ENCODE peak calls at places on chromosomes 16 and 17, in eight cellular contexts. U is mucosa of descending colon; D is Peyer's patch; B is spleen; W is endothelial cell of umbilical vein; R is upper lobe of left lung; K is CD8-positive, alpha-beta memory T cell; T is fibroblast of lung. G is an unnamed sample. For H3K36me3 and H3K4me1, the result is how much of the 10 kb centered on the place peaks cover.

GRCh38 chr16:22318690-22319358 is 21.6 kb downstream of the POLR3E start:
- DNase-seq in R (no peak), U (peak), W (peak), K (peak), B (peak), T (no peak), D (peak), G (no peak)

GRCh38 chr16:27475561-27475960 is 73.6 kb downstream of the IL21R start:
- DNase-seq in T (peak), R (no peak), D (no peak), B (no peak), U (no peak), K (no peak), W (peak), G (no peak)

GRCh38 chr16:85234310-85235235 is 122.3 kb upstream of the CIBAR2 start:
- DNase-seq in B (peak), U (peak), W (peak), K (no peak), R (peak), T (peak), D (peak), G (no peak)

GRCh38 chr17:56978441-56979090 is 635 bp downstream of the SCPEP1 start:
- DNase-seq in W (no peak), K (no peak), R (no peak), D (no peak), B (no peak), T (no peak), U (no peak), G (no peak)

GRCh38 chr17:51184124-51184523 is 17.9 kb downstream of the NME2 start:
- DNase-seq in D (no peak), W (peak), T (no peak), U (no peak), B (no peak), R (no peak), K (no peak), G (no peak)

GRCh38 chr17:1216209-1216937 is 36.6 kb upstream of the ABR start:
- DNase-seq in K (no peak), T (no peak), W (no peak), R (no peak), U (no peak), D (no peak), B (peak), G (no peak)

GRCh38 chr17:55335625-55336024 is 70.9 kb downstream of the HLF start:
- DNase-seq in K (no peak), W (no peak), R (no peak), B (no peak), T (no peak), U (no peak), D (no peak), G (no peak)

GRCh38 chr16:3646348-3646920 is 8.1 kb upstream of the DNASE1 start:
- DNase-seq in B (peak), R (no peak), T (no peak), D (peak), U (peak), W (peak), K (no peak), G (no peak)

GRCh38 chr16:85200471-85201278 is 88.4 kb upstream of the CIBAR2 start:
- DNase-seq in B (no peak), W (no peak), K (no peak), R (no peak), U (no peak), D (peak), T (no peak), G (no peak)

GRCh38 chr17:5226940-5227878 is 7.5 kb downstream of the SCIMP start:
- DNase-seq in T (no peak), R (no peak), K (peak), B (peak), U (no peak), W (no peak), D (no peak), G (no peak)

GRCh38 chr17:49676276-49676868 is 1.5 kb downstream of the SPOP start:
- DNase-seq in R (no peak), D (no peak), W (peak), K (peak), B (no peak), U (no peak), T (peak), G (no peak)

GRCh38 chr16:7319514-7319913 is 13.1 kb upstream of the RBFOX1 start:
- DNase-seq in K (no peak), R (no peak), B (no peak), W (no peak), T (no peak), D (no peak), U (no peak), G (no peak)

GRCh38 chr17:13462161-13462560 is 139.6 kb downstream of the HS3ST3A1 start:
- DNase-seq in D (no peak), K (no peak), U (no peak), R (no peak), T (peak), W (no peak), B (no peak), G (no peak)

GRCh38 chr16:84932691-84933090 is 78.6 kb downstream of the ZDHHC7 start:
- DNase-seq in U (no peak), D (no peak), K (no peak), W (no peak), B (peak), T (no peak), R (no peak), G (no peak)

GRCh38 chr17:58329035-58329807 is 626 bp upstream of the TSPOAP1 start:
- DNase-seq in B (peak), W (no peak), D (peak), T (no peak), U (peak), R (no peak), K (peak), G (no peak)

GRCh38 chr17:46020023-46020735 is 21.1 kb downstream of the STH start:
- DNase-seq in R (no peak), U (no peak), B (peak), K (peak), T (no peak), W (no peak), D (no peak), G (no peak)

GRCh38 chr17:41352597-41353366 is 2.2 kb upstream of the KRT33A start:
- DNase-seq in K (no peak), W (no peak), R (no peak), B (no peak), U (no peak), T (no peak), D (no peak), G (no peak)

GRCh38 chr17:9021158-9021984 is at the start of gene NTN1:
- DNase-seq in D (peak), R (peak), U (peak), K (peak), W (no peak), B (peak), T (peak), G (no peak)

GRCh38 chr17:50268040-50268439 is 6.2 kb upstream of the TMEM92 start:
- DNase-seq in W (no peak), B (peak), U (no peak), R (no peak), D (no peak), T (no peak), K (no peak), G (no peak)

GRCh38 chr16:25707982-25708583 is 16.3 kb downstream of the HS3ST4 start:
- DNase-seq in T (no peak), U (no peak), W (no peak), R (no peak), D (no peak), B (no peak), K (no peak), G (no peak)

GRCh38 chr16:677306-678190 is 2.1 kb downstream of the RHBDL1 start:
- DNase-seq in R (peak), W (no peak), U (no peak), K (no peak), T (no peak), D (no peak), B (no peak), G (no peak)

GRCh38 chr17:79087428-79088143 is 13.0 kb downstream of the ENGASE start:
- DNase-seq in U (peak), T (peak), R (peak), D (peak), K (peak), B (peak), W (peak), G (no peak)

GRCh38 chr17:46972346-46972745 is 6.7 kb downstream of the RPRML start:
- DNase-seq in K (no peak), U (peak), D (no peak), R (no peak), T (no peak), B (no peak), W (no peak), G (no peak)

GRCh38 chr17:40351185-40352043 is 13.1 kb downstream of the GJD3 start:
- DNase-seq in D (peak), T (no peak), R (no peak), U (no peak), K (no peak), W (no peak), B (peak), G (no peak)

GRCh38 chr17:6244253-6244652 is 174.1 kb downstream of the WSCD1 start:
- DNase-seq in W (no peak), B (no peak), T (no peak), K (no peak), D (no peak), R (no peak), U (no peak), G (no peak)

GRCh38 chr17:78416791-78417530 is 38.5 kb downstream of the PGS1 start:
- DNase-seq in B (no peak), R (no peak), W (peak), T (no peak), K (no peak), D (peak), U (peak), G (no peak)

DNA sequence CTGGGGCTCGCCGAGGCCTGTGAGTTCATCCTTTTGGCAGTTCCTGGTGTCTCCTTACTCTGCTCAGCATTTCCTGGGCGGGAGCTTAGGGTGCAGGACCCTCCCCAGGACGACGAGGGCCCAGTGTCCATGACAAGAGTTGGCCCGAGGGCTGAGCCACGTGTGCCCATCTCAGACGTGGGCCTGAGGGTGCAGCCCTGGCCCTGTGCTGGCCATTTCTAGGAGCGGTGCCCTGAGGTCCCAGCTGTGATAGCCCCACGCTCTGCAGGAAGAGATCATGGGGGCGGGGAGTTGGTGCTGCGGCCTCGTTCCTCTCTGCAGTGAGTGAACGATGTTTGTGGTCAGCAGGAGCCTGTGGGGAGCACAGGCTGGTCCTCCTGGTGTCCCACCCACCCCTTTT is 6.0 kb upstream of the MC1R start:
- DNase-seq in D (no peak), W (no peak), R (peak), B (no peak), U (no peak), K (no peak), T (no peak), G (no peak)
- H3K36me3 ChIP-seq in D (under half), W (under half), R (under half), B (under half), U (under half), K (under half), T (under half), G (under half)

GRCh38 chr17:83085526-83086196 is 6.3 kb downstream of the METRNL start:
- DNase-seq in R (peak), W (no peak), D (no peak), B (no peak), K (no peak), T (no peak), U (no peak), G (no peak)

GRCh38 chr17:83086197-83086880 is 6.9 kb downstream of the METRNL start:
- DNase-seq in B (no peak), U (no peak), T (no peak), D (no peak), W (no peak), R (peak), K (no peak), G (no peak)

GRCh38 chr17:83084214-83084613 is 4.8 kb downstream of the METRNL start:
- DNase-seq in R (no peak), D (no peak), W (no peak), T (no peak), U (no peak), B (no peak), K (no peak), G (no peak)

GRCh38 chr17:83084621-83085056 is 5.2 kb downstream of the METRNL start:
- DNase-seq in D (peak), R (peak), T (no peak), U (peak), W (no peak), K (no peak), B (no peak), G (no peak)

GRCh38 chr17:83085103-83085502 is 5.7 kb downstream of the METRNL start:
- DNase-seq in U (peak), B (no peak), D (no peak), W (no peak), T (no peak), K (no peak), R (peak), G (no peak)
- H3K4me1 ChIP-seq in U (half or more), B (half or more), D (under half), W (under half), T (under half), K (under half), R (half or more), G (half or more)

GRCh38 chr17:65553646-65554567 is 7.5 kb downstream of the AXIN2 start:
- DNase-seq in R (no peak), T (no peak), W (no peak), U (peak), K (no peak), B (no peak), D (no peak), G (no peak)

GRCh38 chr17:65553009-65553645 is 8.3 kb downstream of the AXIN2 start:
- DNase-seq in U (peak), R (no peak), T (peak), K (no peak), W (no peak), B (peak), D (no peak), G (no peak)

GRCh38 chr17:65550758-65551157 is 10.7 kb downstream of the AXIN2 start:
- DNase-seq in D (no peak), R (no peak), K (no peak), B (no peak), U (peak), W (no peak), T (no peak), G (no peak)

GRCh38 chr17:65551641-65552040 is 9.8 kb downstream of the AXIN2 start:
- DNase-seq in W (no peak), B (peak), D (no peak), U (peak), T (no peak), K (no peak), R (no peak), G (no peak)

DNA sequence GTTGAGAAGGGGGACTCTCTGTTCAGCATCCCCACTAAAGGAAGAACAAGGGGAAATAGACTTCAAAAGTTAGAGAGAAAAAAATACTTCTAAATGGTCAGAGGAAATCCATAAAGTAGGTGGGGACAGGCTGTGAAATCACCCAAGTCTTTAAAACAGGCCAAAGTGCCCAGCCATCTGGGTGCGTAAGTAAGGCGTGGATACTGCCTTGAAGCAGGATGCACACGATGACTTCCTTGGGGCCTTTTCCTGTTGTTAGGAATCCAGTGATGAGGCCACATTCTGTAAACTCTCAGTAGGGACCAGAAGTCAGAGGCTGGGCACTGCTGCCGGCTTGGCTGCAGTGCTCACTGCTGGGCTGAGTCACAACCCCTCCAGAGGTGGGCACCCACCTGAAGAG is 9.2 kb downstream of the AXIN2 start:
- DNase-seq in K (no peak), D (no peak), U (peak), B (peak), T (no peak), R (no peak), W (no peak), G (no peak)
- H3K36me3 ChIP-seq in K (under half), D (under half), U (under half), B (under half), T (under half), R (under half), W (under half), G (under half)

DNA sequence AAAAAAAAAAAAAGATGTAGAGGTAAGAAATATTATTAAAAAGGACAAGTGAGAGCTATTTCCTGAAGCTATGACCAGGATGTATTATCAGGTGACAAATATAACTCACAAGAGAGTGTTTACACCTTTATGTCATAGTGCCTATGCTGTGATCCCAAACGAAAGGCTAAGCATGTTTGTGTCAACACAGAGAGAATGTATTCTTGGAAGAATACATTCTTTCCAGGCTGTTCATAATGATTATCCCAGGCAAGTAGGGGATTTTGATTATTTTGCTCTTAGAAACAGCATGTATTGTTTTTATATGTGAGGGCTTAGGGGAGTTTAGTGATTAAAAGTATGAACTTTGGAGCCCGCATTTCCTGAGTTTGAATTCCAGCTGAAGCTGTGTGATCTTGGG is 175.0 kb downstream of the SPECC1 start:
- DNase-seq in U (no peak), D (no peak), K (no peak), W (no peak), B (no peak), R (no peak), T (peak), G (no peak)
- H3K4me1 ChIP-seq in U (under half), D (under half), K (under half), W (under half), B (under half), R (under half), T (under half), G (under half)

GRCh38 chr17:64505320-64506200 is 529 bp downstream of the DDX5 start:
- DNase-seq in W (peak), T (peak), D (peak), B (peak), K (peak), U (peak), R (peak), G (peak)

GRCh38 chr17:64507418-64507766 is 615 bp downstream of the CEP95 start:
- DNase-seq in W (peak), D (no peak), T (peak), K (peak), B (no peak), R (no peak), U (no peak), G (no peak)

GRCh38 chr17:64506576-64507417 is at the start of gene CEP95:
- DNase-seq in U (peak), W (peak), B (peak), T (peak), R (peak), D (peak), K (peak), G (peak)

GRCh38 chr17:64504769-64505319 is 1.2 kb downstream of the DDX5 start:
- DNase-seq in D (no peak), B (no peak), K (no peak), R (no peak), T (peak), W (peak), U (no peak), G (no peak)

DNA sequence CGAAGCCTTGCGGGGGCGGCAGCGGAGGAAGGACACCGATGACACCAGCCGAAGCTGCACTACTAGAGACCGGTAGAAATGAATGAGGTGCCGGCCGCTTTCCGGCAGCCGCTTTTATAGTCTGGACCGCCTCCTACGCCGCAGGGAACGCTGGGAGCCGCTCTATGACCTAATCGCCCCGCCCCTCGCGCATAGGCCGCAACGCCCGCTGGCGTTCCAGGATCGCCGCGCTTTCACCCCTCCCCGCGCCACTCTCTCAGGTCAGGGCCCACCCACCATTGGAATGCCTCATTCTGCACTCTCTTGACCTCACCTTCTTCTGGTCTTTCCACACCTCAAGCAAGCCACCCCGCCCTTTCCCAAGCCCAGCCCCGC is at the start of gene DDX5:
- DNase-seq in D (peak), T (no peak), K (peak), U (peak), B (peak), R (peak), W (peak), G (peak)
- H3K36me3 ChIP-seq in D (under half), T (under half), K (under half), U (under half), B (under half), R (half or more), W (under half), G (under half)

GRCh38 chr16:82972520-82972919 is 345.8 kb downstream of the CDH13 start:
- DNase-seq in R (no peak), B (no peak), D (no peak), W (no peak), T (no peak), K (no peak), U (no peak), G (no peak)

GRCh38 chr16:82965808-82966207 is 339.0 kb downstream of the CDH13 start:
- DNase-seq in U (no peak), D (no peak), T (no peak), K (no peak), B (no peak), R (no peak), W (no peak), G (no peak)

GRCh38 chr16:82967424-82967823 is 340.7 kb downstream of the CDH13 start:
- DNase-seq in T (no peak), K (no peak), R (no peak), B (peak), W (no peak), U (no peak), D (no peak), G (no peak)

DNA sequence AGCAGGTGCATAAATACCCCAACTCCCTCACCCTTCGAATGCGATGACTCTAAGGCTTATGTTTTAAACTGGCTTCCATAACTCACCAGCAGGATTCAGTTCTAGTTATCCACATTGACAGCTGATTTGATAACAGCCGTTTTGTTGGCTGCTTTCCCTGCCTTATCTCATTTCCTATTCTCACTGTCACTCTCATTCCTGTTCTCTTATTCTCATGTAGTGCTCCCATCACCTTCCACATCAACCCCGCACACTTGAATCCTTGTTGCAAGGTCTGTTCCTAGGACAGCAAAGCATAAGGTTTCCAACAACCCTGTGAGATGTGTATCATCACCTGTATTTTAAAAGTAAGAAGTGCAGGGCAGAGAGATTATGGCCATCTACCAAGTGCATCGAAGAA is 344.4 kb downstream of the CDH13 start:
- DNase-seq in K (no peak), U (no peak), W (no peak), D (no peak), B (no peak), R (no peak), T (no peak), G (no peak)
- H3K4me1 ChIP-seq in K (under half), U (under half), W (under half), D (under half), B (under half), R (under half), T (under half), G (under half)